ENCODE peak calls at places on chromosomes 4 and X, in five cellular contexts. B is Caco-2; S is heart right ventricle; L is CD8-positive, alpha-beta T cell; H is fibroblast of lung. R is an unnamed sample.

GRCh38 chr4:182808673-182809416 is 108.3 kb downstream of the DCTD start:
- DNase-seq in H (no peak), S (no peak), B (no peak), L (peak; percentile 49), R (no peak)

GRCh38 chr4:128565565-128566186 is 243.8 kb upstream of the JADE1 start:
- DNase-seq in L (no peak), B (peak; percentile 62), S (no peak), H (peak; percentile 55), R (no peak)

GRCh38 chrX:12946406-12946805 is 28.5 kb upstream of the TMSB4X start:
- DNase-seq in H (no peak), B (no peak), L (no peak), S (no peak), R (no peak)

GRCh38 chr4:6403400-6403685 is 69.1 kb downstream of the PPP2R2C start:
- DNase-seq in S (no peak), L (no peak), H (no peak), B (no peak), R (no peak)

GRCh38 chrX:22968494-22968893 is 31.3 kb upstream of the DDX53 start:
- DNase-seq in H (no peak), L (no peak), S (no peak), B (no peak), R (no peak)

GRCh38 chr4:41329361-41329760 is 72.6 kb downstream of the UCHL1 start:
- DNase-seq in B (no peak), H (no peak), S (no peak), L (no peak), R (no peak)

GRCh38 chr4:152356428-152357034 is 179.4 kb downstream of the FBXW7 start:
- DNase-seq in L (no peak), S (no peak), B (no peak), H (peak; percentile 18), R (no peak)

GRCh38 chr4:14404730-14405129 is 597.6 kb upstream of the CPEB2 start:
- DNase-seq in S (no peak), B (no peak), H (peak; percentile 83), L (no peak), R (no peak)

GRCh38 chrX:122868626-122869025 is 315.5 kb upstream of the GRIA3 start:
- DNase-seq in S (peak; percentile 3), H (no peak), L (no peak), B (no peak), R (no peak)

GRCh38 chr4:128371004-128371777 is 83.6 kb upstream of the PGRMC2 start:
- DNase-seq in S (no peak), H (peak; percentile 44), B (no peak), L (no peak), R (no peak)

GRCh38 chr4:151854731-151855130 is 93.9 kb upstream of the GATB start:
- DNase-seq in S (no peak), B (no peak), L (no peak), H (peak; percentile 14), R (no peak)

GRCh38 chrX:265502-265901 is 15.7 kb upstream of the PLCXD1 start:
- DNase-seq in S (no peak), H (no peak), L (no peak), B (peak; percentile 0), R (peak; percentile 7)

DNA sequence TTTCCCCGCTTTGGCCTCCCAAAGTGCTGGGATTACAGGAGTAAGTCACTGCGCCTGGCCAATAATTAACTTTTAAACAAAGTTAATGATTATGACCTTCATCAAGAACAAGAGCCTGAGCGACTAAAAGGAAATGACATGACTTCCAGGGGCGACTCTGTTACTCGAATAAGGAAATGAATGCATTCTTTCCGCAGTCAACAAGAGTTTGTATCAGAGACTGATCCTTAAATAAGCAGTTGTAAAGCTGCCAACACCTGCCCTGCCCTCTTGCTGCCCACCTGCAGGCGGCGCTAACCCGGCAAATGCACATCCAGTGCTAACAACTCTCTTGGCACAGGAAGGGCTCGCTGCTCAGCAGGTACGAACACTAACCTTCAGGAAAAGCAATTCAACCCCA is 27.3 kb downstream of the WDR1 start:
- DNase-seq in B (peak; percentile 20), H (no peak), S (no peak), L (no peak), R (no peak)
- H3K4me1 ChIP-seq in B (peaks cover 6% of the 10 kb centered on the region), H (peaks cover 18% of the 10 kb centered on the region), S (peaks cover 57% of the 10 kb centered on the region), L (peaks cover 29% of the 10 kb centered on the region), R (peaks cover 53% of the 10 kb centered on the region)

GRCh38 chr4:177375971-177376370 is 66.3 kb downstream of the AGA start:
- DNase-seq in H (no peak), B (no peak), L (no peak), S (no peak), R (no peak)
- TF ChIP-seq CTCF in H (no peak), B (peak; percentile 30), L (no peak), S (no peak), R (no peak)

GRCh38 chr4:77167866-77168265 is 10.9 kb downstream of the CCNG2 start:
- DNase-seq in L (no peak), S (no peak), H (no peak), B (no peak), R (no peak)

GRCh38 chr4:77169496-77169895 is 12.5 kb downstream of the CCNG2 start:
- DNase-seq in L (no peak), S (no peak), B (no peak), H (peak; percentile 29), R (no peak)

GRCh38 chr4:77172336-77172735 is 15.3 kb downstream of the CCNG2 start:
- DNase-seq in S (no peak), B (no peak), H (peak; percentile 80), L (no peak), R (no peak)

GRCh38 chr4:77174426-77174825 is 17.4 kb downstream of the CCNG2 start:
- DNase-seq in B (no peak), L (no peak), S (no peak), H (no peak), R (no peak)

GRCh38 chr4:77170926-77171325 is 13.9 kb downstream of the CCNG2 start:
- DNase-seq in S (no peak), B (no peak), H (no peak), L (no peak), R (no peak)
- H3K4me1 ChIP-seq in S (no peaks in the 10 kb centered on the region), B (peaks cover 10% of the 10 kb centered on the region), H (peaks cover 10% of the 10 kb centered on the region), L (no peaks in the 10 kb centered on the region), R (no peaks in the 10 kb centered on the region)

DNA sequence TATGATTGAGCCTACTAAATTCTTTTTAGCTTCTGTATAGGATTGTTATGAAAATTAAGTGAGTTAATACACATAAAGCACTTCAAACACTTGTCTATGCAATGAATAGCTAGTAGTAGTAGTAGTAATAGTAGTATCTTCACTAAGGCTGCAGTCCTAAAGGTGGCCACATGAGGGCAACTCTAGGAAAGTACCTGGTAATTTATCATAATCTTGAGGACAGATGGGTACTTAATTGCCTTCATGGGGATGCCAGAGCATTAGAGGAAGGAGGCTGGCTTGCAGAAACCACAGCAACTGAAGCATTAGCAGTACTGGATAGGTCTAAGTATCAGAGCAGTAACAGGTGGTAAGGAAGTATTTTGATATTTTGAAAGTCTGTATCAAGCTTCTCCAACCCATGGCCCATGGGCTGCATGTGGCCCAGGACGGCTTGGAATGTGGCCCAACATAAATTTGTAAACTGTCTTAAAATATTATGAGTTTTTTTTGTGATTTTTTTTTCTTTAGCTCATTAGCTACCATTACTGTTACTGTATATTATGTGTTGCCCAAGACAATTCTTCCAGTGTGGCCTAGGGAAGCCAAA is 17.3 kb downstream of the NIPAL1 start:
- DNase-seq in L (peak; percentile 67), H (no peak), B (peak; percentile 57), S (no peak), R (no peak)
- TF ChIP-seq CTCF in L (peak; percentile 82), H (peak; percentile 45), B (peak; percentile 38), S (peak; percentile 26), R (no peak)

GRCh38 chr4:107654694-107655093 is 65.3 kb downstream of the PAPSS1 start:
- DNase-seq in S (no peak), L (no peak), B (peak; percentile 34), H (no peak), R (no peak)
- H3K4me1 ChIP-seq in S (no peaks in the 10 kb centered on the region), L (no peaks in the 10 kb centered on the region), B (no peaks in the 10 kb centered on the region), H (no peaks in the 10 kb centered on the region), R (no peaks in the 10 kb centered on the region)

R was measured in tibial artery.